ENCODE peak calls at places on chromosomes 13 and 19, in five cellular contexts. N, Y, X, G and J are unnamed samples.
A peak's percentile ranks its signal among the peaks of the same experiment; 100 is the strongest.

GRCh38 chr19:30064776-30065494 is 122.9 kb downstream of the URI1 start:
- DNase-seq in X (no peak), Y (no peak), N (no peak), G (no peak), J (no peak)

GRCh38 chr19:24065865-24066604 is 21.0 kb upstream of the ZNF254 start:
- DNase-seq in Y (no peak), X (no peak), N (no peak), G (no peak), J (no peak)

GRCh38 chr19:6012416-6013170 is 34.7 kb upstream of the RANBP3 start:
- DNase-seq in N (no peak), G (no peak), Y (peak; percentile 49), X (no peak), J (no peak)

GRCh38 chr13:23434431-23434830 is 929 bp upstream of the SACS start:
- DNase-seq in N (no peak), X (no peak), G (no peak), Y (no peak), J (no peak)

GRCh38 chr19:38478273-38478971 is 44.9 kb downstream of the RYR1 start:
- DNase-seq in N (no peak), X (no peak), G (no peak), Y (no peak), J (peak; percentile 95)

GRCh38 chr19:23241433-23241832 is 8.8 kb downstream of the ZNF724 start:
- DNase-seq in G (no peak), Y (no peak), N (no peak), X (no peak), J (no peak)

GRCh38 chr13:76231522-76232167 is 595.5 kb downstream of the LMO7 start:
- DNase-seq in X (no peak), Y (no peak), G (no peak), N (no peak), J (no peak)

GRCh38 chr13:77810891-77811290 is 107.7 kb downstream of the EDNRB start:
- DNase-seq in G (no peak), Y (no peak), X (no peak), N (peak; percentile 89), J (no peak)

GRCh38 chr19:38894968-38895367 is 4.5 kb downstream of the SIRT2 start:
- DNase-seq in G (no peak), X (no peak), N (no peak), Y (no peak), J (no peak)

GRCh38 chr13:76894401-76895110 is 8.4 kb upstream of the KCTD12 start:
- DNase-seq in Y (no peak), N (no peak), G (no peak), X (no peak), J (no peak)

GRCh38 chr19:5086232-5086631 is 117.3 kb downstream of the KDM4B start:
- DNase-seq in Y (no peak), G (no peak), N (no peak), X (no peak), J (no peak)

GRCh38 chr13:36358352-36358751 is 12.2 kb upstream of the SPART start:
- DNase-seq in X (no peak), G (no peak), Y (no peak), N (no peak), J (no peak)

GRCh38 chr19:18603255-18603957 is 3.2 kb downstream of the CRLF1 start:
- DNase-seq in X (no peak), N (no peak), G (no peak), Y (no peak), J (no peak)

GRCh38 chr19:6876790-6877189 is 10.6 kb upstream of the ADGRE1 start:
- DNase-seq in N (no peak), G (no peak), Y (no peak), X (no peak), J (no peak)

GRCh38 chr19:13929956-13930355 is 8.3 kb downstream of the PODNL1 start:
- DNase-seq in G (no peak), Y (no peak), X (no peak), N (no peak), J (no peak)

GRCh38 chr13:110912651-110913051 is 2.2 kb downstream of the ANKRD10 start:
- DNase-seq in G (peak; percentile 38), Y (no peak), X (no peak), N (no peak), J (no peak)

GRCh38 chr13:99133848-99134247 is 66.8 kb upstream of the UBAC2 start:
- DNase-seq in N (no peak), G (no peak), X (no peak), Y (no peak), J (no peak)

GRCh38 chr19:31316201-31316951 is 32.9 kb downstream of the TSHZ3 start:
- DNase-seq in X (no peak), G (no peak), N (no peak), Y (no peak), J (no peak)

GRCh38 chr13:40168425-40169155 is 497.9 kb downstream of the FOXO1 start:
- DNase-seq in G (no peak), X (no peak), Y (no peak), N (peak; percentile 45), J (no peak)